ENCODE peak calls at places on chromosomes 1 and 21, in seven cellular contexts. M is lung; B is SK-N-SH; Y is CD8-positive, alpha-beta memory T cell; O is CD4-positive, alpha-beta T cell; K is upper lobe of right lung; Q is OCI-LY7. A is an unnamed sample.
A peak's percentile ranks its signal among the peaks of the same experiment; 100 is the strongest.

GRCh38 chr1:6027591-6027990 is 18.1 kb upstream of the KCNAB2 start:
- DNase-seq in O (no peak), M (no peak), Q (no peak), Y (no peak), B (no peak), K (no peak), A (no peak)

GRCh38 chr1:172647110-172647564 is 11.8 kb upstream of the FASLG start:
- DNase-seq in Y (peak; percentile 22), K (no peak), M (no peak), B (no peak), Q (no peak), O (no peak), A (no peak)

GRCh38 chr1:200737647-200738296 is 921 bp upstream of the CAMSAP2 start:
- DNase-seq in Q (peak; percentile 12), M (no peak), O (no peak), Y (no peak), K (no peak), B (no peak), A (no peak)

GRCh38 chr21:37869661-37870060 is 46.6 kb downstream of the KCNJ6 start:
- DNase-seq in O (no peak), Y (no peak), K (no peak), Q (no peak), M (no peak), B (no peak), A (peak; percentile 68)

GRCh38 chr1:153606194-153606593 is 6.7 kb downstream of the S100A16 start:
- DNase-seq in B (no peak), M (no peak), Y (no peak), Q (no peak), O (no peak), K (no peak), A (no peak)

GRCh38 chr1:111227875-111228747 is 598 bp downstream of the CHI3L2 start:
- DNase-seq in M (no peak), K (no peak), Q (no peak), O (no peak), B (no peak), Y (no peak), A (no peak)

GRCh38 chr1:65425697-65426096 is 5.2 kb downstream of the LEPR start:
- DNase-seq in O (no peak), K (no peak), M (no peak), B (no peak), Q (no peak), Y (no peak), A (no peak)

GRCh38 chr1:30707412-30708360 is 15.7 kb downstream of the MATN1 start:
- DNase-seq in Q (peak; percentile 65), Y (peak; percentile 17), K (peak; percentile 80), O (peak; percentile 53), B (peak; percentile 90), M (peak; percentile 78), A (peak; percentile 94)

GRCh38 chr1:221783936-221784335 is 42.0 kb upstream of the DUSP10 start:
- DNase-seq in B (no peak), Q (no peak), Y (no peak), O (no peak), M (no peak), K (no peak), A (no peak)

GRCh38 chr21:36613554-36613953 is 85.4 kb upstream of the SIM2 start:
- DNase-seq in K (no peak), Q (no peak), B (no peak), Y (no peak), O (no peak), M (no peak), A (no peak)

GRCh38 chr1:189275786-189276185 is 1201.9 kb downstream of the BRINP3 start:
- DNase-seq in Y (no peak), M (no peak), B (no peak), O (no peak), K (no peak), Q (no peak), A (no peak)

GRCh38 chr21:14866859-14867560 is 197.8 kb downstream of the NRIP1 start:
- DNase-seq in M (no peak), Q (no peak), Y (no peak), B (no peak), O (no peak), K (no peak), A (no peak)

GRCh38 chr1:154996966-154997701 is 3.7 kb downstream of the LENEP start:
- DNase-seq in M (no peak), O (no peak), B (no peak), Q (no peak), K (peak; percentile 55), Y (no peak), A (no peak)

GRCh38 chr1:86833461-86834215 is 80.3 kb downstream of the SELENOF start:
- DNase-seq in Q (peak; percentile 92), M (peak; percentile 75), K (peak; percentile 70), O (peak; percentile 47), B (peak; percentile 71), Y (peak; percentile 17), A (peak; percentile 79)

GRCh38 chr1:240524356-240525071 is 87.4 kb downstream of the GREM2 start:
- DNase-seq in M (no peak), Y (no peak), Q (no peak), O (no peak), K (no peak), B (no peak), A (no peak)
- H3K27ac ChIP-seq in M (no peak overlapping the region), Y (no peak overlapping the region), Q (no peak overlapping the region), O (no peak overlapping the region), K (no peak overlapping the region), B (no peak overlapping the region), A (no peak overlapping the region)

GRCh38 chr21:41520560-41521442 is 12.8 kb upstream of the TMPRSS2 start:
- DNase-seq in O (no peak), M (no peak), Q (no peak), B (no peak), Y (no peak), K (no peak), A (no peak)
- H3K9me3 ChIP-seq in O (no peaks in the 10 kb centered on the region), M (no peaks in the 10 kb centered on the region), Q (no peaks in the 10 kb centered on the region), B (no peaks in the 10 kb centered on the region), Y (no peaks in the 10 kb centered on the region), K (no peaks in the 10 kb centered on the region), A (peaks cover 10% of the 10 kb centered on the region)

GRCh38 chr1:229240532-229240931 is 30.4 kb upstream of the RAB4A start:
- DNase-seq in Q (no peak), O (no peak), Y (no peak), K (no peak), M (no peak), B (no peak), A (no peak)
- H3K27ac ChIP-seq in Q (no peak overlapping the region), O (no peak overlapping the region), Y (no peak overlapping the region), K (no peak overlapping the region), M (no peak overlapping the region), B (no peak overlapping the region), A (no peak overlapping the region)

DNA sequence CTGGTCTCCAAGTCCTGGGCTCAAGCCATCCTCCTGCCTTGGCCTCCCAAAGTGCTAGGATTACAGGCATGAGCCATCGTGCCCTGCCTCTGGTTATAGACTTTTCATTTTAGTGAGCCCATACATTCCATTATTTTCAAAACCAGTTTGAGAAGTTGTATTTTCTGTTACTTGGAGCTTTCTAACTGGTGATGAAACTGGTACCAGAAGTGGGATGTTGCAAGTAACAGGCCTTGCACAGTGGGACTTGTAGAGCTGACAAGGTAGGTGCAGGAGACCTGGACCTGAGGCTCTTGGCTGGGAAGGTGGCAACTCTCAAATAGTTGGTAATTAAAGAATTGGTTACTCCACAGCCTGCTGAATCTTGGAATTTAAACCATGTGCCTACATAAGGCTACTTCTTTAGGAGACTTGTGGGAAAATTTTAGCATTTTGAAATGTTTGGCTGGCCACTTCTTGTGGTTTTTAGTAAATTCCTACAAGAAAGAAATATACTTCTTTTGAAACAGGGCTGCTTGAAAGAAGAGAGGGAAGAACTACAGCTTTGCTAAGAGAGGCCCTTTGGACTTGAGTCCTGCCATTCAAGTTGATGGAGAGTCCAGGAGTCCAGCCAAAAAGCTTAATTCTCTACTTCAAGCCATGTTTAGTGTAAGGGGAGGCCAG is 9.8 kb upstream of the ALPL start:
- DNase-seq in O (no peak), Y (no peak), Q (no peak), K (no peak), M (no peak), B (no peak), A (no peak)
- H3K9me3 ChIP-seq in O (no peaks in the 10 kb centered on the region), Y (no peaks in the 10 kb centered on the region), Q (no peaks in the 10 kb centered on the region), K (no peaks in the 10 kb centered on the region), M (no peaks in the 10 kb centered on the region), B (no peaks in the 10 kb centered on the region), A (no peaks in the 10 kb centered on the region)

GRCh38 chr1:109493227-109493626 is 667 bp upstream of the CYB561D1 start:
- DNase-seq in M (no peak), K (no peak), Q (no peak), Y (no peak), B (no peak), O (no peak), A (no peak)
- H3K27ac ChIP-seq in M (no peak overlapping the region), K (peak overlapping the region; percentile 80), Q (no peak overlapping the region), Y (no peak overlapping the region), B (peak overlapping the region; percentile 36), O (no peak overlapping the region), A (peak overlapping the region; percentile 20)

DNA sequence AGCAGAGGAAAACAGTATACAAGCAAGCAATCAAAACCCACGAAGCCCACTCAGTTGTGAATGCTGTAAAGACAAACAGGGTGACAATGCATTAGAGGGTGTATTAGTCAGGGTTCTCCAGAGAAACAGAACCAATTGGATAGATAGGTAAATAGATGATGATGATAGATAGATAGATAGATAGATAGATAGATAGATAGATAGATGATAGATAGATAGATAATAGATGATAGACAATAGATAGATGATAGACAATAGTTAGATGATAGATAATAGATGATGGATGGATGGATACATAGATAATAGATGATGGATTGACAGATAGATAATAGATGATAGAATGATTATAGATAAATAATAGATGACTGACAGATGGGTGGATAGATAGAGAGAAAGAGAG is 48.3 kb downstream of the LRRC38 start:
- DNase-seq in Y (no peak), M (no peak), O (no peak), B (no peak), Q (no peak), K (no peak), A (no peak)
- H3K9me3 ChIP-seq in Y (no peaks in the 10 kb centered on the region), M (no peaks in the 10 kb centered on the region), O (no peaks in the 10 kb centered on the region), B (no peaks in the 10 kb centered on the region), Q (no peaks in the 10 kb centered on the region), K (no peaks in the 10 kb centered on the region), A (no peaks in the 10 kb centered on the region)

DNA sequence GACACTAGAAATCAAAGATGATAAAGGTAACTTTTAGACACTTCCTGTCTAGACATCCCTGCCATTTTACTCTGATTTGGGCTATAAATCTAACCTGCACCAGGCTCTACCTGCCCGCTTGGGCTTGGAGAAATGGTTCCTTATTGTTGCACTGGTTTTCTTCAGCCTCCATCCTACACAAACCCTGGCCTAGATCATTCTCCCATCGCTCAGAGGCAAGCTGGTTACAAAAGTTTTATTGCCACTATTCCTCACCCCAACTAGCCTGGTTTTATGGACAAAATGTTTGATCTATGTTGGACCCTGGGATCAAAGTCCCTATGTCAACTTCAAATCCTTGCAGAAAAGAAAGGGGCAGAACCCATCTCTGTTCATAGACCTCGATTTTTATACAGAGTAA is 31.5 kb upstream of the MTF2 start:
- DNase-seq in B (no peak), Y (no peak), O (no peak), M (no peak), K (no peak), Q (no peak), A (no peak)
- H3K27ac ChIP-seq in B (no peak overlapping the region), Y (no peak overlapping the region), O (no peak overlapping the region), M (no peak overlapping the region), K (no peak overlapping the region), Q (no peak overlapping the region), A (no peak overlapping the region)

GRCh38 chr1:81170721-81171120 is 630.0 kb upstream of the ADGRL2 start:
- DNase-seq in Y (no peak), B (no peak), O (no peak), Q (no peak), K (no peak), M (no peak), A (no peak)
- H3K9me3 ChIP-seq in Y (peaks cover 7% of the 10 kb centered on the region), B (peaks cover 7% of the 10 kb centered on the region), O (peaks cover 21% of the 10 kb centered on the region), Q (no peaks in the 10 kb centered on the region), K (peaks cover 5% of the 10 kb centered on the region), M (peaks cover 7% of the 10 kb centered on the region), A (no peaks in the 10 kb centered on the region)